ENCODE peak calls at places on chromosomes 7 and 10, in seven cellular contexts. B is fibroblast of the aortic adventitia; O is activated CD4-positive, alpha-beta T cell treated with anti-CD3 and anti-CD28 coated beads for 48 hours; X is heart left ventricle; Y is activated T-cell treated with anti-CD3 and anti-CD28 coated beads, Interleukin-2, amount 50 U/mL, for 72 hours; M is stimulated activated CD8-positive, alpha-beta memory T cell treated with anti-CD3 and anti-CD28 coated beads, Interleukin-4, amount 100 ng/mL, for 24 hours; L is NCI-H2171. G is an unnamed sample.

GRCh38 chr7:101935521-101936141 is 118.2 kb downstream of the CUX1 start:
- DNase-seq in B (no peak), O (no peak), X (peak; percentile 77), Y (no peak), M (no peak), L (no peak), G (no peak)

GRCh38 chr10:88332526-88333265 is 250.4 kb downstream of the RNLS start:
- DNase-seq in B (no peak), O (no peak), X (no peak), Y (no peak), M (no peak), L (no peak), G (no peak)

GRCh38 chr7:19871102-19871501 is 97.7 kb upstream of the TMEM196 start:
- DNase-seq in B (no peak), O (no peak), X (no peak), Y (no peak), M (no peak), L (no peak), G (no peak)

GRCh38 chr10:101246639-101247038 is 17.4 kb upstream of the LBX1 start:
- DNase-seq in B (no peak), O (no peak), X (no peak), Y (no peak), M (no peak), L (no peak), G (no peak)

GRCh38 chr7:153286763-153287162 is 527.2 kb downstream of the ACTR3B start:
- DNase-seq in B (no peak), O (no peak), X (no peak), Y (no peak), M (no peak), L (no peak), G (no peak)

GRCh38 chr7:103613655-103614642 is 167.9 kb upstream of the SLC26A5 start:
- DNase-seq in B (peak; percentile 59), O (no peak), X (no peak), Y (no peak), M (no peak), L (no peak), G (no peak)

GRCh38 chr10:788796-789748 is 99.6 kb upstream of the DIP2C start:
- DNase-seq in B (peak; percentile 64), O (peak; percentile 64), X (peak; percentile 79), Y (no peak), M (no peak), L (no peak), G (no peak)

GRCh38 chr10:60742512-60742911 is 35.8 kb upstream of the CDK1 start:
- DNase-seq in B (no peak), O (no peak), X (no peak), Y (no peak), M (no peak), L (no peak), G (no peak)

GRCh38 chr7:155527664-155528063 is 18.7 kb downstream of the CNPY1 start:
- DNase-seq in B (no peak), O (no peak), X (no peak), Y (no peak), M (no peak), L (no peak), G (no peak)

GRCh38 chr7:27423290-27423689 is 180.7 kb downstream of the EVX1 start:
- DNase-seq in B (no peak), O (no peak), X (no peak), Y (no peak), M (no peak), L (no peak), G (no peak)

G was measured in GM12892.